ENCODE peak calls at places on chromosome 18, in eight cellular contexts. R is T-helper 1 cell, J is AG10803, A is HTR-8/SVneo, L is fibroblast of lung, F is AG08396, M is NT2/D1, O is smooth muscle cell of the brain vasculature. E is an unnamed sample.
A peak's percentile ranks its signal among the peaks of the same experiment; 100 is the strongest.

GRCh38 chr18:76351961-76352581 is 143.0 kb downstream of the ZNF516 start:
- DNase-seq in O (no peak), L (peak; percentile 93), J (peak; percentile 92), R (no peak), F (peak; percentile 95), M (no peak), A (no peak), E (peak; percentile 89)

GRCh38 chr18:26863122-26863879 is 2.2 kb downstream of the AQP4 start:
- DNase-seq in A (no peak), R (no peak), J (no peak), M (no peak), O (no peak), F (peak; percentile 6), L (no peak), E (no peak)

GRCh38 chr18:58476022-58476421 is 152.9 kb downstream of the ALPK2 start:
- DNase-seq in A (no peak), L (no peak), F (no peak), R (no peak), O (no peak), J (no peak), M (no peak), E (no peak)

GRCh38 chr18:75502286-75502685 is 74.8 kb upstream of the SMIM21 start:
- DNase-seq in M (no peak), R (no peak), F (no peak), J (no peak), L (no peak), O (no peak), A (no peak), E (peak; percentile 59)

GRCh38 chr18:63683152-63683551 is 19.6 kb upstream of the SERPINB11 start:
- DNase-seq in M (peak; percentile 54), J (peak; percentile 93), L (peak; percentile 90), F (peak; percentile 73), A (peak; percentile 25), O (peak; percentile 47), R (no peak), E (peak; percentile 68)

GRCh38 chr18:907880-908512 is 3.3 kb downstream of the ADCYAP1 start:
- DNase-seq in R (no peak), M (no peak), J (no peak), F (peak; percentile 29), O (no peak), L (no peak), A (no peak), E (no peak)

GRCh38 chr18:46555724-46556123 is 101.3 kb downstream of the LOXHD1 start:
- DNase-seq in R (no peak), A (peak; percentile 26), L (no peak), F (peak; percentile 61), J (peak; percentile 2), O (no peak), M (no peak), E (peak; percentile 11)

GRCh38 chr18:38551881-38552280 is 986.3 kb upstream of the CELF4 start:
- DNase-seq in O (no peak), L (no peak), J (no peak), M (no peak), R (no peak), A (no peak), F (no peak), E (no peak)

GRCh38 chr18:30886998-30887397 is 155.5 kb downstream of the DSC3 start:
- DNase-seq in M (no peak), R (no peak), F (no peak), O (no peak), L (no peak), J (no peak), A (no peak), E (no peak)

GRCh38 chr18:600107-600506 is 3.3 kb downstream of the CLUL1 start:
- DNase-seq in F (no peak), J (no peak), L (no peak), A (peak; percentile 35), R (no peak), O (no peak), M (no peak), E (no peak)

GRCh38 chr18:9221040-9221439 is 84.5 kb downstream of the ANKRD12 start:
- DNase-seq in M (no peak), A (no peak), L (no peak), F (no peak), O (no peak), R (no peak), J (no peak), E (no peak)

GRCh38 chr18:1559563-1559962 is 654.9 kb downstream of the ADCYAP1 start:
- DNase-seq in R (no peak), L (no peak), A (no peak), O (no peak), M (no peak), J (no peak), F (no peak), E (peak; percentile 5)

GRCh38 chr18:6741290-6741689 is 11.8 kb downstream of the ARHGAP28 start:
- DNase-seq in A (peak; percentile 63), O (peak; percentile 98), M (no peak), F (peak; percentile 52), R (no peak), J (peak; percentile 88), L (peak; percentile 100), E (peak; percentile 94)

GRCh38 chr18:45569566-45569965 is 45.7 kb upstream of the SLC14A2 start:
- DNase-seq in O (no peak), A (no peak), R (no peak), F (no peak), M (no peak), L (no peak), J (peak; percentile 16), E (no peak)

GRCh38 chr18:73774836-73775509 is 372.7 kb downstream of the FBXO15 start:
- DNase-seq in R (no peak), A (no peak), M (no peak), F (no peak), J (no peak), L (no peak), O (no peak), E (no peak)

GRCh38 chr18:69622192-69622591 is 221.5 kb downstream of the DOK6 start:
- DNase-seq in L (no peak), O (no peak), A (no peak), F (no peak), J (no peak), M (no peak), R (no peak), E (no peak)

GRCh38 chr18:51211552-51211951 is 14.1 kb upstream of the MEX3C start:
- DNase-seq in M (no peak), O (no peak), A (no peak), F (peak; percentile 15), L (peak; percentile 68), R (no peak), J (peak; percentile 63), E (peak; percentile 98)

GRCh38 chr18:78607221-78607620 is 372.4 kb upstream of the SALL3 start:
- DNase-seq in O (no peak), F (no peak), J (no peak), M (no peak), A (no peak), L (no peak), R (no peak), E (no peak)

GRCh38 chr18:858016-858415 is 46.0 kb upstream of the YES1 start:
- DNase-seq in L (no peak), M (no peak), R (no peak), J (no peak), O (no peak), A (no peak), F (no peak), E (no peak)

GRCh38 chr18:7754258-7754657 is 187.1 kb downstream of the PTPRM start:
- DNase-seq in M (no peak), O (no peak), R (no peak), L (no peak), F (peak; percentile 11), A (no peak), J (no peak), E (no peak)

GRCh38 chr18:2222270-2223185 is 348.8 kb downstream of the METTL4 start:
- DNase-seq in A (no peak), J (no peak), M (no peak), F (no peak), L (no peak), R (no peak), O (no peak), E (peak; percentile 43)

GRCh38 chr18:41938445-41938844 is 16.6 kb upstream of the PIK3C3 start:
- DNase-seq in O (no peak), F (peak; percentile 50), M (no peak), L (peak; percentile 64), J (peak; percentile 91), R (no peak), A (no peak), E (peak; percentile 87)

GRCh38 chr18:4074647-4075046 is 380.5 kb downstream of the DLGAP1 start:
- DNase-seq in J (no peak), A (no peak), R (no peak), O (no peak), L (peak; percentile 3), M (no peak), F (no peak), E (no peak)

GRCh38 chr18:76955529-76956170 is 133.3 kb downstream of the ZNF236 start:
- DNase-seq in L (no peak), F (no peak), M (no peak), J (no peak), A (no peak), R (no peak), O (no peak), E (no peak)

GRCh38 chr18:59357928-59358327 is 1.1 kb downstream of the LMAN1 start:
- DNase-seq in O (no peak), R (no peak), J (peak; percentile 68), A (peak; percentile 29), F (peak; percentile 56), M (no peak), L (peak; percentile 65), E (peak; percentile 66)

GRCh38 chr18:3709166-3709565 is 259.2 kb downstream of the TGIF1 start:
- DNase-seq in R (no peak), L (no peak), F (no peak), M (no peak), J (no peak), O (no peak), A (no peak), E (no peak)

GRCh38 chr18:7084080-7084765 is 33.4 kb downstream of the LAMA1 start:
- DNase-seq in O (peak; percentile 9), J (peak; percentile 32), A (peak; percentile 38), R (no peak), L (peak; percentile 42), M (no peak), F (no peak), E (peak; percentile 70)

GRCh38 chr18:31680836-31681568 is 3.4 kb downstream of the B4GALT6 start:
- DNase-seq in F (no peak), A (no peak), M (no peak), J (no peak), R (no peak), L (no peak), O (no peak), E (peak; percentile 57)

GRCh38 chr18:35730738-35731370 is 149.3 kb downstream of the GALNT1 start:
- DNase-seq in J (no peak), M (no peak), A (no peak), R (no peak), F (no peak), O (no peak), L (peak; percentile 9), E (peak; percentile 73)

GRCh38 chr18:3610818-3611217 is 160.8 kb downstream of the TGIF1 start:
- DNase-seq in M (no peak), J (peak; percentile 47), O (no peak), L (peak; percentile 70), F (no peak), R (no peak), A (no peak), E (no peak)